ENCODE peak calls at places on chromosomes 7 and 10, in ten cellular contexts. One of them, this sample, is unnamed.

GRCh38 chr10:73915206-73915851 is 4.4 kb downstream of the PLAU start:
- DNase-seq in PC-9: no peak
- DNase-seq in fibroblast of pulmonary artery: no peak
- DNase-seq in AG09319: no peak
- DNase-seq in MM.1S: no peak
- DNase-seq in Calu3: no peak
- DNase-seq in HCT116: no peak
- DNase-seq in nephron progenitor cell: no peak
- DNase-seq in OCI-LY7: no peak
- DNase-seq in HepG2: no peak
- DNase-seq in this sample: no peak

GRCh38 chr7:29102554-29103151 is 43.7 kb downstream of the CPVL start:
- DNase-seq in PC-9: no peak
- DNase-seq in fibroblast of pulmonary artery: peak; percentile 82
- DNase-seq in AG09319: peak; percentile 29
- DNase-seq in MM.1S: peak; percentile 52
- DNase-seq in Calu3: peak; percentile 84
- DNase-seq in HCT116: peak; percentile 33
- DNase-seq in nephron progenitor cell: peak; percentile 74
- DNase-seq in OCI-LY7: peak; percentile 20
- DNase-seq in HepG2: peak; percentile 48
- DNase-seq in this sample: peak; percentile 43

GRCh38 chr10:37488792-37489657 is 363.6 kb downstream of the ANKRD30A start:
- DNase-seq in PC-9: no peak
- DNase-seq in fibroblast of pulmonary artery: no peak
- DNase-seq in AG09319: no peak
- DNase-seq in MM.1S: no peak
- DNase-seq in Calu3: no peak
- DNase-seq in HCT116: no peak
- DNase-seq in nephron progenitor cell: no peak
- DNase-seq in OCI-LY7: no peak
- DNase-seq in HepG2: peak; percentile 1
- DNase-seq in this sample: no peak

GRCh38 chr10:79239275-79239779 is 107.9 kb upstream of the PPIF start:
- DNase-seq in PC-9: no peak
- DNase-seq in fibroblast of pulmonary artery: no peak
- DNase-seq in AG09319: no peak
- DNase-seq in MM.1S: no peak
- DNase-seq in Calu3: no peak
- DNase-seq in HCT116: no peak
- DNase-seq in nephron progenitor cell: peak; percentile 37
- DNase-seq in OCI-LY7: no peak
- DNase-seq in HepG2: no peak
- DNase-seq in this sample: no peak

GRCh38 chr10:50550291-50550839 is 73.4 kb downstream of the SGMS1 start:
- DNase-seq in PC-9: no peak
- DNase-seq in fibroblast of pulmonary artery: peak; percentile 69
- DNase-seq in AG09319: no peak
- DNase-seq in MM.1S: no peak
- DNase-seq in Calu3: no peak
- DNase-seq in HCT116: no peak
- DNase-seq in nephron progenitor cell: no peak
- DNase-seq in OCI-LY7: no peak
- DNase-seq in HepG2: no peak
- DNase-seq in this sample: no peak

GRCh38 chr7:128041203-128041602 is 10.0 kb upstream of the LRRC4 start:
- DNase-seq in PC-9: no peak
- DNase-seq in fibroblast of pulmonary artery: peak; percentile 80
- DNase-seq in AG09319: no peak
- DNase-seq in MM.1S: no peak
- DNase-seq in Calu3: peak; percentile 54
- DNase-seq in HCT116: no peak
- DNase-seq in nephron progenitor cell: no peak
- DNase-seq in OCI-LY7: no peak
- DNase-seq in HepG2: no peak
- DNase-seq in this sample: no peak

GRCh38 chr10:89589091-89589725 is 53.8 kb upstream of the SLC16A12 start:
- DNase-seq in PC-9: no peak
- DNase-seq in fibroblast of pulmonary artery: no peak
- DNase-seq in AG09319: no peak
- DNase-seq in MM.1S: no peak
- DNase-seq in Calu3: no peak
- DNase-seq in HCT116: no peak
- DNase-seq in nephron progenitor cell: no peak
- DNase-seq in OCI-LY7: no peak
- DNase-seq in HepG2: no peak
- DNase-seq in this sample: no peak

GRCh38 chr10:119652361-119652760 is 1.2 kb downstream of the BAG3 start:
- DNase-seq in PC-9: no peak
- DNase-seq in fibroblast of pulmonary artery: peak; percentile 73
- DNase-seq in AG09319: peak; percentile 44
- DNase-seq in MM.1S: peak; percentile 69
- DNase-seq in Calu3: peak; percentile 5
- DNase-seq in HCT116: peak; percentile 43
- DNase-seq in nephron progenitor cell: no peak
- DNase-seq in OCI-LY7: peak; percentile 46
- DNase-seq in HepG2: peak; percentile 35
- DNase-seq in this sample: peak; percentile 77

GRCh38 chr7:30817060-30817770 is 46.0 kb downstream of the MINDY4 start:
- DNase-seq in PC-9: peak; percentile 57
- DNase-seq in fibroblast of pulmonary artery: no peak
- DNase-seq in AG09319: no peak
- DNase-seq in MM.1S: no peak
- DNase-seq in Calu3: no peak
- DNase-seq in HCT116: no peak
- DNase-seq in nephron progenitor cell: no peak
- DNase-seq in OCI-LY7: no peak
- DNase-seq in HepG2: no peak
- DNase-seq in this sample: no peak

GRCh38 chr10:113000454-113000853 is 50.4 kb downstream of the TCF7L2 start:
- DNase-seq in PC-9: no peak
- DNase-seq in fibroblast of pulmonary artery: no peak
- DNase-seq in AG09319: no peak
- DNase-seq in MM.1S: no peak
- DNase-seq in Calu3: no peak
- DNase-seq in HCT116: no peak
- DNase-seq in nephron progenitor cell: no peak
- DNase-seq in OCI-LY7: no peak
- DNase-seq in HepG2: no peak
- DNase-seq in this sample: no peak

GRCh38 chr10:27223964-27224363 is 16.6 kb downstream of the ACBD5 start:
- DNase-seq in PC-9: no peak
- DNase-seq in fibroblast of pulmonary artery: peak; percentile 62
- DNase-seq in AG09319: no peak
- DNase-seq in MM.1S: peak; percentile 61
- DNase-seq in Calu3: peak; percentile 53
- DNase-seq in HCT116: no peak
- DNase-seq in nephron progenitor cell: peak; percentile 17
- DNase-seq in OCI-LY7: peak; percentile 64
- DNase-seq in HepG2: peak; percentile 46
- DNase-seq in this sample: no peak

GRCh38 chr7:41275255-41275654 is 427.6 kb downstream of the INHBA start:
- DNase-seq in PC-9: no peak
- DNase-seq in fibroblast of pulmonary artery: no peak
- DNase-seq in AG09319: no peak
- DNase-seq in MM.1S: no peak
- DNase-seq in Calu3: no peak
- DNase-seq in HCT116: no peak
- DNase-seq in nephron progenitor cell: no peak
- DNase-seq in OCI-LY7: no peak
- DNase-seq in HepG2: no peak
- DNase-seq in this sample: no peak

GRCh38 chr7:19403691-19404090 is 258.5 kb upstream of the FERD3L start:
- DNase-seq in PC-9: no peak
- DNase-seq in fibroblast of pulmonary artery: no peak
- DNase-seq in AG09319: no peak
- DNase-seq in MM.1S: no peak
- DNase-seq in Calu3: no peak
- DNase-seq in HCT116: no peak
- DNase-seq in nephron progenitor cell: no peak
- DNase-seq in OCI-LY7: no peak
- DNase-seq in HepG2: no peak
- DNase-seq in this sample: no peak

GRCh38 chr7:6442114-6442513 is 5.6 kb downstream of the DAGLB start:
- DNase-seq in PC-9: no peak
- DNase-seq in fibroblast of pulmonary artery: peak; percentile 28
- DNase-seq in AG09319: no peak
- DNase-seq in MM.1S: no peak
- DNase-seq in Calu3: no peak
- DNase-seq in HCT116: no peak
- DNase-seq in nephron progenitor cell: no peak
- DNase-seq in OCI-LY7: no peak
- DNase-seq in HepG2: no peak
- DNase-seq in this sample: no peak

GRCh38 chr10:5975641-5976473 is 1.5 kb downstream of the IL15RA start:
- DNase-seq in PC-9: no peak
- DNase-seq in fibroblast of pulmonary artery: peak; percentile 47
- DNase-seq in AG09319: peak; percentile 37
- DNase-seq in MM.1S: peak; percentile 89
- DNase-seq in Calu3: no peak
- DNase-seq in HCT116: no peak
- DNase-seq in nephron progenitor cell: no peak
- DNase-seq in OCI-LY7: peak; percentile 52
- DNase-seq in HepG2: no peak
- DNase-seq in this sample: peak; percentile 89

GRCh38 chr7:9978111-9979064 is 995.3 kb upstream of the PHF14 start:
- DNase-seq in PC-9: no peak
- DNase-seq in fibroblast of pulmonary artery: no peak
- DNase-seq in AG09319: no peak
- DNase-seq in MM.1S: peak; percentile 59
- DNase-seq in Calu3: no peak
- DNase-seq in HCT116: no peak
- DNase-seq in nephron progenitor cell: no peak
- DNase-seq in OCI-LY7: no peak
- DNase-seq in HepG2: no peak
- DNase-seq in this sample: no peak

GRCh38 chr7:132576723-132577089 is 436 bp upstream of the PLXNA4 start:
- DNase-seq in PC-9: no peak
- DNase-seq in fibroblast of pulmonary artery: no peak
- DNase-seq in AG09319: no peak
- DNase-seq in MM.1S: no peak
- DNase-seq in Calu3: no peak
- DNase-seq in HCT116: no peak
- DNase-seq in nephron progenitor cell: no peak
- DNase-seq in OCI-LY7: no peak
- DNase-seq in HepG2: no peak
- DNase-seq in this sample: peak; percentile 21

GRCh38 chr10:51867956-51868355 is 168.6 kb upstream of the CSTF2T start:
- DNase-seq in PC-9: no peak
- DNase-seq in fibroblast of pulmonary artery: peak; percentile 88
- DNase-seq in AG09319: peak; percentile 44
- DNase-seq in MM.1S: no peak
- DNase-seq in Calu3: no peak
- DNase-seq in HCT116: no peak
- DNase-seq in nephron progenitor cell: no peak
- DNase-seq in OCI-LY7: no peak
- DNase-seq in HepG2: no peak
- DNase-seq in this sample: no peak

GRCh38 chr7:23357190-23358093 is 58.3 kb downstream of the MALSU1 start:
- DNase-seq in PC-9: peak; percentile 99
- DNase-seq in fibroblast of pulmonary artery: peak; percentile 74
- DNase-seq in AG09319: no peak
- DNase-seq in MM.1S: peak; percentile 58
- DNase-seq in Calu3: no peak
- DNase-seq in HCT116: peak; percentile 43
- DNase-seq in nephron progenitor cell: no peak
- DNase-seq in OCI-LY7: peak; percentile 77
- DNase-seq in HepG2: peak; percentile 91
- DNase-seq in this sample: peak; percentile 36
- TF ChIP-seq CTCF in PC-9: peak; percentile 83
- TF ChIP-seq CTCF in fibroblast of pulmonary artery: peak; percentile 33
- TF ChIP-seq CTCF in AG09319: peak; percentile 16
- TF ChIP-seq CTCF in MM.1S: peak; percentile 51
- TF ChIP-seq CTCF in Calu3: peak; percentile 50
- TF ChIP-seq CTCF in HCT116: peak; percentile 58
- TF ChIP-seq CTCF in nephron progenitor cell: no peak
- TF ChIP-seq CTCF in OCI-LY7: peak; percentile 87
- TF ChIP-seq CTCF in HepG2: peak; percentile 40
- TF ChIP-seq CTCF in this sample: no peak

GRCh38 chr7:144027070-144027469 is 21.7 kb upstream of the OR2A5 start:
- DNase-seq in PC-9: no peak
- DNase-seq in fibroblast of pulmonary artery: peak; percentile 76
- DNase-seq in AG09319: peak; percentile 3
- DNase-seq in MM.1S: peak; percentile 30
- DNase-seq in Calu3: no peak
- DNase-seq in HCT116: peak; percentile 28
- DNase-seq in nephron progenitor cell: no peak
- DNase-seq in OCI-LY7: no peak
- DNase-seq in HepG2: peak; percentile 9
- DNase-seq in this sample: no peak
- TF ChIP-seq CTCF in PC-9: peak; percentile 68
- TF ChIP-seq CTCF in fibroblast of pulmonary artery: peak; percentile 59
- TF ChIP-seq CTCF in AG09319: peak; percentile 43
- TF ChIP-seq CTCF in MM.1S: peak; percentile 26
- TF ChIP-seq CTCF in Calu3: no peak
- TF ChIP-seq CTCF in HCT116: peak; percentile 59
- TF ChIP-seq CTCF in nephron progenitor cell: peak; percentile 30
- TF ChIP-seq CTCF in OCI-LY7: peak; percentile 33
- TF ChIP-seq CTCF in HepG2: peak; percentile 54
- TF ChIP-seq CTCF in this sample: no peak

DNA sequence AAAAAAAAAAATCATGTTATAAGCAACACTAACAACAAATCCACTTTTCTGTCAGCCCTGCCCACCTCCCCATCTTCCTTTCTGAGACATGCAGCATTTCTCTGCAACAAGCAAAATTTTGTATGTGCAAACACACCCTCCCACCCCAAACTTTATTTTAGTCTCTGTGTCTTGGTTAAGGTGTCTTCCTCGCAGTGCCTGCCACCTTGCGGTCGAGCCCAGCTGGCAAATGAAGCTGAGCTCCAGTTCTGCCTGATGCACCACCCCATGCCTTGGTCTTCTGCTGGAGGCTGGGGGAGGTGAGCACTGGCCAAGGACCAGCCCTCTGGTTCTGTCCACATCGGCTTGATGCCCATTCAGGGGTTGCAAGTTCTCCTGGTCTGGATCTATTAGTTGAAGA is 206.3 kb downstream of the MGMT start:
- DNase-seq in PC-9: no peak
- DNase-seq in fibroblast of pulmonary artery: no peak
- DNase-seq in AG09319: no peak
- DNase-seq in MM.1S: no peak
- DNase-seq in Calu3: no peak
- DNase-seq in HCT116: no peak
- DNase-seq in nephron progenitor cell: no peak
- DNase-seq in OCI-LY7: no peak
- DNase-seq in HepG2: no peak
- DNase-seq in this sample: no peak
- TF ChIP-seq CTCF in PC-9: no peak
- TF ChIP-seq CTCF in fibroblast of pulmonary artery: no peak
- TF ChIP-seq CTCF in AG09319: no peak
- TF ChIP-seq CTCF in MM.1S: no peak
- TF ChIP-seq CTCF in Calu3: no peak
- TF ChIP-seq CTCF in HCT116: no peak
- TF ChIP-seq CTCF in nephron progenitor cell: no peak
- TF ChIP-seq CTCF in OCI-LY7: no peak
- TF ChIP-seq CTCF in HepG2: no peak
- TF ChIP-seq CTCF in this sample: no peak

DNA sequence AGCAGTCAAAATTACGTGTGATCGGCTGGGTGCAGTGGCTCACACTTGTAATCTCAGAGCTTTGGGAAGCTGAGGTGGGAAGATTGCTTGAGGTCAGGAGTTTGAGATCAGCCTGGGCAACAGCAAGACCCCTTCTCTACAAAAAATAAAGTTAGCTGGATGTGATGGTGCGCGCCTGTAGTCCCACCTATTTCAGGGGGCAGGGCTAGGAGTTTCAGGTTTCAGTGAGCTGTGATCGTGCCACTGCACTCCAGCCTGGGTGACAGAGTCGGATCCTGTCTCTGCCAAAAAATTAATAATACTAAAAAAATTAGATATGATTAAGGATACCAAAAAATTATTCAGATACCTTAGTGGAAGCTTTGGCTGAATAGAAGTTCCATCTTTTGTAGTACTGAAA is 136.4 kb downstream of the SDK1 start:
- DNase-seq in PC-9: no peak
- DNase-seq in fibroblast of pulmonary artery: no peak
- DNase-seq in AG09319: no peak
- DNase-seq in MM.1S: no peak
- DNase-seq in Calu3: no peak
- DNase-seq in HCT116: no peak
- DNase-seq in nephron progenitor cell: no peak
- DNase-seq in OCI-LY7: no peak
- DNase-seq in HepG2: no peak
- DNase-seq in this sample: no peak
- TF ChIP-seq CTCF in PC-9: no peak
- TF ChIP-seq CTCF in fibroblast of pulmonary artery: no peak
- TF ChIP-seq CTCF in AG09319: no peak
- TF ChIP-seq CTCF in MM.1S: no peak
- TF ChIP-seq CTCF in Calu3: no peak
- TF ChIP-seq CTCF in HCT116: no peak
- TF ChIP-seq CTCF in nephron progenitor cell: no peak
- TF ChIP-seq CTCF in OCI-LY7: no peak
- TF ChIP-seq CTCF in HepG2: no peak
- TF ChIP-seq CTCF in this sample: no peak

This sample was measured in GM13976.